ENCODE peak calls at places on chromosomes 16 and 17, in eight cellular contexts. One of them, this sample, is unnamed.

GRCh38 chr16:70412385-70412784 is 26.5 kb downstream of the ST3GAL2 start:
- DNase-seq in thoracic aorta: no peak
- DNase-seq in stimulated activated CD8-positive, alpha-beta memory T cell treated with anti-CD3 and anti-CD28 coated beads, Interleukin-4, amount 100 ng/mL, for 48 hours: no peak
- DNase-seq in cardiac fibroblast: no peak
- DNase-seq in ELR: no peak
- DNase-seq in NCI-H1694 treated with DMSO at 0.1 percent for 48 hours: no peak
- DNase-seq in EL: no peak
- DNase-seq in nephron progenitor cell: no peak
- DNase-seq in this sample: no peak

GRCh38 chr16:85625053-85625452 is 11.9 kb downstream of the GSE1 start:
- DNase-seq in thoracic aorta: no peak
- DNase-seq in stimulated activated CD8-positive, alpha-beta memory T cell treated with anti-CD3 and anti-CD28 coated beads, Interleukin-4, amount 100 ng/mL, for 48 hours: no peak
- DNase-seq in cardiac fibroblast: no peak
- DNase-seq in ELR: no peak
- DNase-seq in NCI-H1694 treated with DMSO at 0.1 percent for 48 hours: peak
- DNase-seq in EL: no peak
- DNase-seq in nephron progenitor cell: no peak
- DNase-seq in this sample: peak

GRCh38 chr17:13594310-13594709 is 7.4 kb downstream of the HS3ST3A1 start:
- DNase-seq in thoracic aorta: no peak
- DNase-seq in stimulated activated CD8-positive, alpha-beta memory T cell treated with anti-CD3 and anti-CD28 coated beads, Interleukin-4, amount 100 ng/mL, for 48 hours: no peak
- DNase-seq in cardiac fibroblast: no peak
- DNase-seq in ELR: no peak
- DNase-seq in NCI-H1694 treated with DMSO at 0.1 percent for 48 hours: no peak
- DNase-seq in EL: no peak
- DNase-seq in nephron progenitor cell: no peak
- DNase-seq in this sample: no peak

GRCh38 chr17:59373879-59374495 is 42.5 kb downstream of the YPEL2 start:
- DNase-seq in thoracic aorta: no peak
- DNase-seq in stimulated activated CD8-positive, alpha-beta memory T cell treated with anti-CD3 and anti-CD28 coated beads, Interleukin-4, amount 100 ng/mL, for 48 hours: no peak
- DNase-seq in cardiac fibroblast: peak
- DNase-seq in ELR: peak
- DNase-seq in NCI-H1694 treated with DMSO at 0.1 percent for 48 hours: no peak
- DNase-seq in EL: peak
- DNase-seq in nephron progenitor cell: no peak
- DNase-seq in this sample: peak

GRCh38 chr17:67902531-67903231 is 77.4 kb downstream of the BPTF start:
- DNase-seq in thoracic aorta: no peak
- DNase-seq in stimulated activated CD8-positive, alpha-beta memory T cell treated with anti-CD3 and anti-CD28 coated beads, Interleukin-4, amount 100 ng/mL, for 48 hours: no peak
- DNase-seq in cardiac fibroblast: peak
- DNase-seq in ELR: no peak
- DNase-seq in NCI-H1694 treated with DMSO at 0.1 percent for 48 hours: no peak
- DNase-seq in EL: no peak
- DNase-seq in nephron progenitor cell: no peak
- DNase-seq in this sample: no peak

GRCh38 chr17:8430966-8431365 is 4.7 kb upstream of the NDEL1 start:
- DNase-seq in thoracic aorta: peak
- DNase-seq in stimulated activated CD8-positive, alpha-beta memory T cell treated with anti-CD3 and anti-CD28 coated beads, Interleukin-4, amount 100 ng/mL, for 48 hours: no peak
- DNase-seq in cardiac fibroblast: peak
- DNase-seq in ELR: no peak
- DNase-seq in NCI-H1694 treated with DMSO at 0.1 percent for 48 hours: no peak
- DNase-seq in EL: peak
- DNase-seq in nephron progenitor cell: no peak
- DNase-seq in this sample: peak

GRCh38 chr17:18235743-18236256 is 10.4 kb downstream of the LLGL1 start:
- DNase-seq in thoracic aorta: no peak
- DNase-seq in stimulated activated CD8-positive, alpha-beta memory T cell treated with anti-CD3 and anti-CD28 coated beads, Interleukin-4, amount 100 ng/mL, for 48 hours: peak
- DNase-seq in cardiac fibroblast: peak
- DNase-seq in ELR: peak
- DNase-seq in NCI-H1694 treated with DMSO at 0.1 percent for 48 hours: no peak
- DNase-seq in EL: peak
- DNase-seq in nephron progenitor cell: no peak
- DNase-seq in this sample: peak

GRCh38 chr17:80585880-80586279 is 41.2 kb downstream of the RPTOR start:
- DNase-seq in thoracic aorta: no peak
- DNase-seq in stimulated activated CD8-positive, alpha-beta memory T cell treated with anti-CD3 and anti-CD28 coated beads, Interleukin-4, amount 100 ng/mL, for 48 hours: no peak
- DNase-seq in cardiac fibroblast: no peak
- DNase-seq in ELR: no peak
- DNase-seq in NCI-H1694 treated with DMSO at 0.1 percent for 48 hours: peak
- DNase-seq in EL: peak
- DNase-seq in nephron progenitor cell: no peak
- DNase-seq in this sample: no peak

GRCh38 chr16:4414187-4414909 is 2.0 kb downstream of the CORO7 start:
- DNase-seq in thoracic aorta: no peak
- DNase-seq in stimulated activated CD8-positive, alpha-beta memory T cell treated with anti-CD3 and anti-CD28 coated beads, Interleukin-4, amount 100 ng/mL, for 48 hours: peak
- DNase-seq in cardiac fibroblast: no peak
- DNase-seq in ELR: no peak
- DNase-seq in NCI-H1694 treated with DMSO at 0.1 percent for 48 hours: no peak
- DNase-seq in EL: no peak
- DNase-seq in nephron progenitor cell: no peak
- DNase-seq in this sample: no peak

GRCh38 chr16:68509381-68509780 is 29.7 kb upstream of the ZFP90 start:
- DNase-seq in thoracic aorta: no peak
- DNase-seq in stimulated activated CD8-positive, alpha-beta memory T cell treated with anti-CD3 and anti-CD28 coated beads, Interleukin-4, amount 100 ng/mL, for 48 hours: no peak
- DNase-seq in cardiac fibroblast: no peak
- DNase-seq in ELR: no peak
- DNase-seq in NCI-H1694 treated with DMSO at 0.1 percent for 48 hours: no peak
- DNase-seq in EL: no peak
- DNase-seq in nephron progenitor cell: no peak
- DNase-seq in this sample: no peak

GRCh38 chr17:49106366-49107210 is 26.0 kb upstream of the B4GALNT2 start:
- DNase-seq in thoracic aorta: no peak
- DNase-seq in stimulated activated CD8-positive, alpha-beta memory T cell treated with anti-CD3 and anti-CD28 coated beads, Interleukin-4, amount 100 ng/mL, for 48 hours: no peak
- DNase-seq in cardiac fibroblast: peak
- DNase-seq in ELR: peak
- DNase-seq in NCI-H1694 treated with DMSO at 0.1 percent for 48 hours: no peak
- DNase-seq in EL: peak
- DNase-seq in nephron progenitor cell: no peak
- DNase-seq in this sample: no peak

GRCh38 chr17:37750768-37751466 is 6.1 kb upstream of the HNF1B start:
- DNase-seq in thoracic aorta: no peak
- DNase-seq in stimulated activated CD8-positive, alpha-beta memory T cell treated with anti-CD3 and anti-CD28 coated beads, Interleukin-4, amount 100 ng/mL, for 48 hours: no peak
- DNase-seq in cardiac fibroblast: no peak
- DNase-seq in ELR: no peak
- DNase-seq in NCI-H1694 treated with DMSO at 0.1 percent for 48 hours: no peak
- DNase-seq in EL: no peak
- DNase-seq in nephron progenitor cell: no peak
- DNase-seq in this sample: no peak

GRCh38 chr16:1787056-1787321 is 4.2 kb downstream of the NUBP2 start:
- DNase-seq in thoracic aorta: no peak
- DNase-seq in stimulated activated CD8-positive, alpha-beta memory T cell treated with anti-CD3 and anti-CD28 coated beads, Interleukin-4, amount 100 ng/mL, for 48 hours: no peak
- DNase-seq in cardiac fibroblast: no peak
- DNase-seq in ELR: no peak
- DNase-seq in NCI-H1694 treated with DMSO at 0.1 percent for 48 hours: no peak
- DNase-seq in EL: no peak
- DNase-seq in nephron progenitor cell: no peak
- DNase-seq in this sample: no peak

GRCh38 chr17:34725740-34726139 is 146.4 kb downstream of the TMEM132E start:
- DNase-seq in thoracic aorta: no peak
- DNase-seq in stimulated activated CD8-positive, alpha-beta memory T cell treated with anti-CD3 and anti-CD28 coated beads, Interleukin-4, amount 100 ng/mL, for 48 hours: no peak
- DNase-seq in cardiac fibroblast: no peak
- DNase-seq in ELR: no peak
- DNase-seq in NCI-H1694 treated with DMSO at 0.1 percent for 48 hours: no peak
- DNase-seq in EL: no peak
- DNase-seq in nephron progenitor cell: no peak
- DNase-seq in this sample: no peak

GRCh38 chr16:85987750-85988078 is 88.8 kb downstream of the IRF8 start:
- DNase-seq in thoracic aorta: no peak
- DNase-seq in stimulated activated CD8-positive, alpha-beta memory T cell treated with anti-CD3 and anti-CD28 coated beads, Interleukin-4, amount 100 ng/mL, for 48 hours: no peak
- DNase-seq in cardiac fibroblast: peak
- DNase-seq in ELR: no peak
- DNase-seq in NCI-H1694 treated with DMSO at 0.1 percent for 48 hours: no peak
- DNase-seq in EL: no peak
- DNase-seq in nephron progenitor cell: no peak
- DNase-seq in this sample: no peak

GRCh38 chr16:19095699-19096098 is 18.1 kb upstream of the ITPRIPL2 start:
- DNase-seq in thoracic aorta: no peak
- DNase-seq in stimulated activated CD8-positive, alpha-beta memory T cell treated with anti-CD3 and anti-CD28 coated beads, Interleukin-4, amount 100 ng/mL, for 48 hours: no peak
- DNase-seq in cardiac fibroblast: no peak
- DNase-seq in ELR: peak
- DNase-seq in NCI-H1694 treated with DMSO at 0.1 percent for 48 hours: no peak
- DNase-seq in EL: peak
- DNase-seq in nephron progenitor cell: no peak
- DNase-seq in this sample: no peak

GRCh38 chr17:13534946-13535345 is 66.8 kb downstream of the HS3ST3A1 start:
- DNase-seq in thoracic aorta: no peak
- DNase-seq in stimulated activated CD8-positive, alpha-beta memory T cell treated with anti-CD3 and anti-CD28 coated beads, Interleukin-4, amount 100 ng/mL, for 48 hours: no peak
- DNase-seq in cardiac fibroblast: no peak
- DNase-seq in ELR: no peak
- DNase-seq in NCI-H1694 treated with DMSO at 0.1 percent for 48 hours: no peak
- DNase-seq in EL: no peak
- DNase-seq in nephron progenitor cell: no peak
- DNase-seq in this sample: no peak

GRCh38 chr16:86756882-86757703 is 178.7 kb downstream of the FOXL1 start:
- DNase-seq in thoracic aorta: no peak
- DNase-seq in stimulated activated CD8-positive, alpha-beta memory T cell treated with anti-CD3 and anti-CD28 coated beads, Interleukin-4, amount 100 ng/mL, for 48 hours: no peak
- DNase-seq in cardiac fibroblast: no peak
- DNase-seq in ELR: no peak
- DNase-seq in NCI-H1694 treated with DMSO at 0.1 percent for 48 hours: no peak
- DNase-seq in EL: no peak
- DNase-seq in nephron progenitor cell: no peak
- DNase-seq in this sample: no peak

GRCh38 chr16:2370725-2371124 is 30.2 kb upstream of the ABCA3 start:
- DNase-seq in thoracic aorta: no peak
- DNase-seq in stimulated activated CD8-positive, alpha-beta memory T cell treated with anti-CD3 and anti-CD28 coated beads, Interleukin-4, amount 100 ng/mL, for 48 hours: no peak
- DNase-seq in cardiac fibroblast: no peak
- DNase-seq in ELR: peak
- DNase-seq in NCI-H1694 treated with DMSO at 0.1 percent for 48 hours: no peak
- DNase-seq in EL: no peak
- DNase-seq in nephron progenitor cell: no peak
- DNase-seq in this sample: no peak

GRCh38 chr17:72404872-72405271 is 284.1 kb downstream of the SOX9 start:
- DNase-seq in thoracic aorta: no peak
- DNase-seq in stimulated activated CD8-positive, alpha-beta memory T cell treated with anti-CD3 and anti-CD28 coated beads, Interleukin-4, amount 100 ng/mL, for 48 hours: no peak
- DNase-seq in cardiac fibroblast: peak
- DNase-seq in ELR: peak
- DNase-seq in NCI-H1694 treated with DMSO at 0.1 percent for 48 hours: no peak
- DNase-seq in EL: peak
- DNase-seq in nephron progenitor cell: no peak
- DNase-seq in this sample: peak

GRCh38 chr17:32772453-32773025 is 104.4 kb downstream of the MYO1D start:
- DNase-seq in thoracic aorta: no peak
- DNase-seq in stimulated activated CD8-positive, alpha-beta memory T cell treated with anti-CD3 and anti-CD28 coated beads, Interleukin-4, amount 100 ng/mL, for 48 hours: no peak
- DNase-seq in cardiac fibroblast: no peak
- DNase-seq in ELR: no peak
- DNase-seq in NCI-H1694 treated with DMSO at 0.1 percent for 48 hours: no peak
- DNase-seq in EL: no peak
- DNase-seq in nephron progenitor cell: peak
- DNase-seq in this sample: no peak

GRCh38 chr17:73591278-73592078 is 52.8 kb downstream of the SDK2 start:
- DNase-seq in thoracic aorta: no peak
- DNase-seq in stimulated activated CD8-positive, alpha-beta memory T cell treated with anti-CD3 and anti-CD28 coated beads, Interleukin-4, amount 100 ng/mL, for 48 hours: peak
- DNase-seq in cardiac fibroblast: no peak
- DNase-seq in ELR: no peak
- DNase-seq in NCI-H1694 treated with DMSO at 0.1 percent for 48 hours: no peak
- DNase-seq in EL: no peak
- DNase-seq in nephron progenitor cell: no peak
- DNase-seq in this sample: no peak

GRCh38 chr17:38730526-38731379 is 612 bp downstream of the CISD3 start:
- DNase-seq in thoracic aorta: peak
- DNase-seq in stimulated activated CD8-positive, alpha-beta memory T cell treated with anti-CD3 and anti-CD28 coated beads, Interleukin-4, amount 100 ng/mL, for 48 hours: peak
- DNase-seq in cardiac fibroblast: peak
- DNase-seq in ELR: peak
- DNase-seq in NCI-H1694 treated with DMSO at 0.1 percent for 48 hours: no peak
- DNase-seq in EL: peak
- DNase-seq in nephron progenitor cell: peak
- DNase-seq in this sample: peak

GRCh38 chr16:85005278-85006069 is 5.9 kb downstream of the ZDHHC7 start:
- DNase-seq in thoracic aorta: no peak
- DNase-seq in stimulated activated CD8-positive, alpha-beta memory T cell treated with anti-CD3 and anti-CD28 coated beads, Interleukin-4, amount 100 ng/mL, for 48 hours: no peak
- DNase-seq in cardiac fibroblast: peak
- DNase-seq in ELR: peak
- DNase-seq in NCI-H1694 treated with DMSO at 0.1 percent for 48 hours: no peak
- DNase-seq in EL: peak
- DNase-seq in nephron progenitor cell: no peak
- DNase-seq in this sample: no peak

GRCh38 chr16:50301626-50302471 is 35.5 kb downstream of the ADCY7 start:
- DNase-seq in thoracic aorta: no peak
- DNase-seq in stimulated activated CD8-positive, alpha-beta memory T cell treated with anti-CD3 and anti-CD28 coated beads, Interleukin-4, amount 100 ng/mL, for 48 hours: no peak
- DNase-seq in cardiac fibroblast: peak
- DNase-seq in ELR: peak
- DNase-seq in NCI-H1694 treated with DMSO at 0.1 percent for 48 hours: no peak
- DNase-seq in EL: peak
- DNase-seq in nephron progenitor cell: no peak
- DNase-seq in this sample: no peak

GRCh38 chr16:48385272-48385953 is at the start of gene SIAH1:
- DNase-seq in thoracic aorta: no peak
- DNase-seq in stimulated activated CD8-positive, alpha-beta memory T cell treated with anti-CD3 and anti-CD28 coated beads, Interleukin-4, amount 100 ng/mL, for 48 hours: peak
- DNase-seq in cardiac fibroblast: peak
- DNase-seq in ELR: peak
- DNase-seq in NCI-H1694 treated with DMSO at 0.1 percent for 48 hours: peak
- DNase-seq in EL: peak
- DNase-seq in nephron progenitor cell: peak
- DNase-seq in this sample: peak

GRCh38 chr17:29771561-29771960 is 148.8 kb upstream of the CORO6 start:
- DNase-seq in thoracic aorta: no peak
- DNase-seq in stimulated activated CD8-positive, alpha-beta memory T cell treated with anti-CD3 and anti-CD28 coated beads, Interleukin-4, amount 100 ng/mL, for 48 hours: no peak
- DNase-seq in cardiac fibroblast: no peak
- DNase-seq in ELR: no peak
- DNase-seq in NCI-H1694 treated with DMSO at 0.1 percent for 48 hours: no peak
- DNase-seq in EL: no peak
- DNase-seq in nephron progenitor cell: no peak
- DNase-seq in this sample: no peak

GRCh38 chr16:11140466-11140865 is 115.5 kb downstream of the SOCS1 start:
- DNase-seq in thoracic aorta: no peak
- DNase-seq in stimulated activated CD8-positive, alpha-beta memory T cell treated with anti-CD3 and anti-CD28 coated beads, Interleukin-4, amount 100 ng/mL, for 48 hours: no peak
- DNase-seq in cardiac fibroblast: no peak
- DNase-seq in ELR: no peak
- DNase-seq in NCI-H1694 treated with DMSO at 0.1 percent for 48 hours: no peak
- DNase-seq in EL: no peak
- DNase-seq in nephron progenitor cell: no peak
- DNase-seq in this sample: no peak

GRCh38 chr16:84847554-84848415 is 28.0 kb downstream of the CRISPLD2 start:
- DNase-seq in thoracic aorta: no peak
- DNase-seq in stimulated activated CD8-positive, alpha-beta memory T cell treated with anti-CD3 and anti-CD28 coated beads, Interleukin-4, amount 100 ng/mL, for 48 hours: no peak
- DNase-seq in cardiac fibroblast: no peak
- DNase-seq in ELR: no peak
- DNase-seq in NCI-H1694 treated with DMSO at 0.1 percent for 48 hours: no peak
- DNase-seq in EL: no peak
- DNase-seq in nephron progenitor cell: no peak
- DNase-seq in this sample: no peak

GRCh38 chr17:56699186-56699895 is 105.8 kb downstream of the NOG start:
- DNase-seq in thoracic aorta: peak
- DNase-seq in stimulated activated CD8-positive, alpha-beta memory T cell treated with anti-CD3 and anti-CD28 coated beads, Interleukin-4, amount 100 ng/mL, for 48 hours: no peak
- DNase-seq in cardiac fibroblast: peak
- DNase-seq in ELR: peak
- DNase-seq in NCI-H1694 treated with DMSO at 0.1 percent for 48 hours: no peak
- DNase-seq in EL: peak
- DNase-seq in nephron progenitor cell: peak
- DNase-seq in this sample: peak

GRCh38 chr16:12801511-12802042 is 2.1 kb downstream of the CPPED1 start:
- DNase-seq in thoracic aorta: no peak
- DNase-seq in stimulated activated CD8-positive, alpha-beta memory T cell treated with anti-CD3 and anti-CD28 coated beads, Interleukin-4, amount 100 ng/mL, for 48 hours: peak
- DNase-seq in cardiac fibroblast: peak
- DNase-seq in ELR: peak
- DNase-seq in NCI-H1694 treated with DMSO at 0.1 percent for 48 hours: peak
- DNase-seq in EL: peak
- DNase-seq in nephron progenitor cell: no peak
- DNase-seq in this sample: peak

GRCh38 chr16:58022601-58023371 is 2.8 kb upstream of the MMP15 start:
- DNase-seq in thoracic aorta: no peak
- DNase-seq in stimulated activated CD8-positive, alpha-beta memory T cell treated with anti-CD3 and anti-CD28 coated beads, Interleukin-4, amount 100 ng/mL, for 48 hours: no peak
- DNase-seq in cardiac fibroblast: peak
- DNase-seq in ELR: peak
- DNase-seq in NCI-H1694 treated with DMSO at 0.1 percent for 48 hours: peak
- DNase-seq in EL: peak
- DNase-seq in nephron progenitor cell: no peak
- DNase-seq in this sample: peak

GRCh38 chr17:50203589-50204345 is 2.3 kb upstream of the COL1A1 start:
- DNase-seq in thoracic aorta: no peak
- DNase-seq in stimulated activated CD8-positive, alpha-beta memory T cell treated with anti-CD3 and anti-CD28 coated beads, Interleukin-4, amount 100 ng/mL, for 48 hours: no peak
- DNase-seq in cardiac fibroblast: peak
- DNase-seq in ELR: peak
- DNase-seq in NCI-H1694 treated with DMSO at 0.1 percent for 48 hours: no peak
- DNase-seq in EL: peak
- DNase-seq in nephron progenitor cell: no peak
- DNase-seq in this sample: no peak

GRCh38 chr16:28293589-28293935 is 1.2 kb downstream of the SBK1 start:
- DNase-seq in thoracic aorta: no peak
- DNase-seq in stimulated activated CD8-positive, alpha-beta memory T cell treated with anti-CD3 and anti-CD28 coated beads, Interleukin-4, amount 100 ng/mL, for 48 hours: no peak
- DNase-seq in cardiac fibroblast: no peak
- DNase-seq in ELR: no peak
- DNase-seq in NCI-H1694 treated with DMSO at 0.1 percent for 48 hours: no peak
- DNase-seq in EL: no peak
- DNase-seq in nephron progenitor cell: no peak
- DNase-seq in this sample: no peak

This sample was measured in lung microvascular endothelial cell.